ENCODE peak calls at places on chromosomes 3 and 15, in four cellular contexts. J is GM23248, U is neural progenitor cell, I is hepatocyte. R is an unnamed sample.

GRCh38 chr15:63764124-63764827 is 69.5 kb downstream of the HERC1 start:
- DNase-seq in I (no peak), J (no peak), U (no peak), R (peak; percentile 16)

GRCh38 chr3:188126271-188126670 is 27.7 kb upstream of the LPP start:
- DNase-seq in J (peak; percentile 57), I (no peak), U (no peak), R (no peak)

GRCh38 chr15:78127882-78128281 is 3.4 kb downstream of the CIB2 start:
- DNase-seq in J (no peak), I (no peak), U (no peak), R (no peak)

GRCh38 chr15:46411900-46412299 is 777.1 kb downstream of the SQOR start:
- DNase-seq in U (no peak), I (no peak), J (no peak), R (no peak)

GRCh38 chr15:34855893-34856292 is 60.5 kb upstream of the ACTC1 start:
- DNase-seq in J (peak; percentile 85), I (no peak), U (no peak), R (no peak)

GRCh38 chr3:136750922-136751258 is 1.3 kb downstream of the STAG1 start:
- DNase-seq in U (no peak), I (no peak), J (peak; percentile 85), R (no peak)

GRCh38 chr15:98755138-98755537 is 106.8 kb downstream of the IGF1R start:
- DNase-seq in I (no peak), U (no peak), J (peak; percentile 53), R (no peak)

GRCh38 chr15:61383421-61383820 is 154.3 kb upstream of the RORA start:
- DNase-seq in U (no peak), J (peak; percentile 91), I (no peak), R (no peak)

GRCh38 chr3:182703233-182703632 is 90.1 kb upstream of the ATP11B start:
- DNase-seq in U (no peak), J (no peak), I (no peak), R (no peak)

GRCh38 chr3:183536238-183536880 is 19.1 kb downstream of the KLHL6 start:
- DNase-seq in U (no peak), I (no peak), J (no peak), R (peak; percentile 97)

GRCh38 chr3:171334465-171334811 is 125.8 kb downstream of the TNIK start:
- DNase-seq in U (no peak), I (no peak), J (no peak), R (no peak)

GRCh38 chr3:80677796-80678195 is 910.0 kb upstream of the ROBO1 start:
- DNase-seq in J (peak; percentile 64), U (no peak), I (peak; percentile 5), R (no peak)

GRCh38 chr15:98515186-98515585 is 133.2 kb upstream of the IGF1R start:
- DNase-seq in U (no peak), J (no peak), I (no peak), R (no peak)

GRCh38 chr15:75178171-75178937 is 23.3 kb upstream of the C15orf39 start:
- DNase-seq in J (peak; percentile 51), U (peak; percentile 74), I (peak; percentile 90), R (peak; percentile 33)

GRCh38 chr15:50137330-50137761 is 18.3 kb upstream of the ATP8B4 start:
- DNase-seq in I (no peak), J (peak; percentile 99), U (no peak), R (no peak)

GRCh38 chr3:115814778-115815380 is 191.6 kb downstream of the GAP43 start:
- DNase-seq in J (peak; percentile 85), U (peak; percentile 81), I (peak; percentile 82), R (peak; percentile 51)

GRCh38 chr3:119184808-119185690 is 11.7 kb downstream of the UPK1B start:
- DNase-seq in J (peak; percentile 96), I (peak; percentile 67), U (no peak), R (no peak)

GRCh38 chr3:27533718-27534578 is 49.8 kb upstream of the SLC4A7 start:
- DNase-seq in I (peak; percentile 80), J (peak; percentile 99), U (peak; percentile 53), R (no peak)

GRCh38 chr3:105555206-105555605 is 188.5 kb downstream of the ALCAM start:
- DNase-seq in J (peak; percentile 34), U (no peak), I (no peak), R (no peak)

GRCh38 chr3:11238057-11238456 is 34.1 kb upstream of the ATG7 start:
- DNase-seq in I (peak; percentile 23), J (peak; percentile 91), U (no peak), R (no peak)

GRCh38 chr3:2156244-2156847 is 57.7 kb downstream of the CNTN4 start:
- DNase-seq in U (peak; percentile 80), J (peak; percentile 7), I (peak; percentile 55), R (peak; percentile 27)

GRCh38 chr3:153173758-153174516 is 11.9 kb downstream of the RAP2B start:
- DNase-seq in I (no peak), J (peak; percentile 74), U (no peak), R (no peak)

DNA sequence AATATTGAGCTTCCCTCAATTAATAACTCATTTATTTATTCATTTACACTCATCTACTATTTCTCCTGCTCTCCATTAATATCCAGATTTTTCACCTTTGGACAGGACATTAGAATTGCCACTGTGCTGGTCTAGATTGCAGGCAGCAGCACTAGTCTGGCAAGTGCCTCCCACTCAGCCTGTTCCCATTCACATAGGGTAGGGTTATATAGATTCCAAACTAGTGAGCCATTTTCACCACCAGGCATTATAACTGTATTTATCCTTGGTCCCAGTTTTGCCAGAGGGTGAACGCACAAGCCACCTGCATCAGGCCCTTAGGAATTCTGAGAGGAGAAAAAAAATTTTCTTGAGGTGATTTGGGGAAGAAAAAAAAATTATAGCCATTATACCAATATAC is 44.5 kb downstream of the ANAPC13 start:
- DNase-seq in U (no peak), I (no peak), J (peak; percentile 31), R (no peak)
- TF ChIP-seq EZH2phosphoT487 in U (no peak), I (no peak), J (no peak), R (no peak)

DNA sequence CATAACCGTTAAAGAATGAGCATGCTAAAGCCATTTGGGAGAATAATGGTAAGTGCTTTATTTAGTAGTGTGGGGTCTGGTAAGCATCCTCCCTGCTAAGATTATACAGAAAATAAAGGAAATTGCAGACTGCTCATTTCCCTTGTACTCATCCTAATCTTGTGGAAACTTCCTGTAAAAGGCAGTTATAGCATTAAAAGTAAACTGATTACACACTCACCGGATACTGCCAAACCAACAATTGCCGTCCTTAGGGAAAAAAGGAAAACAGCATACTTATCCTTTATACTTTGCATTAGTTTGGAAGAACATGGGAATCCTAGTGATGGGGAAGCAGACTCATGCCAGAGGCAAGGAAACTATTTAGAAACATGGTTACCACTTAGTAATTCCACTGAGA is 5.3 kb upstream of the SPRED1 start:
- DNase-seq in U (no peak), I (no peak), J (no peak), R (no peak)
- H3K4me2 ChIP-seq in U (no peak overlapping the region), I (no peak overlapping the region), J (no peak overlapping the region), R (no peak overlapping the region)

GRCh38 chr3:66053783-66054094 is 15.0 kb upstream of the MAGI1 start:
- DNase-seq in I (no peak), U (no peak), J (no peak), R (no peak)
- TF ChIP-seq EZH2phosphoT487 in I (no peak), U (no peak), J (no peak), R (no peak)

GRCh38 chr3:150745832-150746231 is 17.1 kb downstream of the SIAH2 start:
- DNase-seq in I (no peak), J (no peak), U (no peak), R (no peak)
- H3K4me2 ChIP-seq in I (no peak overlapping the region), J (no peak overlapping the region), U (no peak overlapping the region), R (no peak overlapping the region)

GRCh38 chr3:76024640-76025039 is 239.3 kb upstream of the ZNF717 start:
- DNase-seq in I (peak; percentile 22), U (peak; percentile 36), J (peak; percentile 61), R (peak; percentile 23)
- TF ChIP-seq EZH2phosphoT487 in I (no peak), U (no peak), J (no peak), R (no peak)

GRCh38 chr3:123678108-123678511 is 93.3 kb upstream of the HACD2 start:
- DNase-seq in I (no peak), J (peak; percentile 85), U (no peak), R (no peak)
- H3K4me2 ChIP-seq in I (no peak overlapping the region), J (peak overlapping the region; percentile 41), U (no peak overlapping the region), R (no peak overlapping the region)

GRCh38 chr3:178325330-178325729 is 210.9 kb upstream of the KCNMB2 start:
- DNase-seq in U (peak; percentile 6), J (peak; percentile 59), I (peak; percentile 15), R (peak; percentile 28)
- TF ChIP-seq EZH2phosphoT487 in U (no peak), J (no peak), I (no peak), R (no peak)